ENCODE peak calls at places on chromosome 15, in seven cellular contexts. One of them, this sample, is unnamed.

GRCh38 chr15:27638950-27639349 is 460.2 kb downstream of the OCA2 start:
- DNase-seq in OCI-LY7: no peak
- DNase-seq in A549: no peak
- DNase-seq in choroid plexus epithelial cell: no peak
- DNase-seq in IMR-90: no peak
- DNase-seq in heart left ventricle: no peak
- DNase-seq in right lobe of liver: no peak
- DNase-seq in this sample: no peak

GRCh38 chr15:52180196-52180835 is 10.9 kb downstream of the GNB5 start:
- DNase-seq in OCI-LY7: peak; percentile 71
- DNase-seq in A549: no peak
- DNase-seq in choroid plexus epithelial cell: peak; percentile 18
- DNase-seq in IMR-90: no peak
- DNase-seq in heart left ventricle: no peak
- DNase-seq in right lobe of liver: no peak
- DNase-seq in this sample: peak; percentile 57

GRCh38 chr15:98648654-98649537 is 557 bp downstream of the IGF1R start:
- DNase-seq in OCI-LY7: peak; percentile 71
- DNase-seq in A549: peak; percentile 71
- DNase-seq in choroid plexus epithelial cell: peak; percentile 47
- DNase-seq in IMR-90: peak; percentile 47
- DNase-seq in heart left ventricle: peak; percentile 64
- DNase-seq in right lobe of liver: peak; percentile 67
- DNase-seq in this sample: peak; percentile 74

GRCh38 chr15:78457101-78457500 is 19.1 kb downstream of the IREB2 start:
- DNase-seq in OCI-LY7: no peak
- DNase-seq in A549: peak; percentile 45
- DNase-seq in choroid plexus epithelial cell: peak; percentile 91
- DNase-seq in IMR-90: peak; percentile 69
- DNase-seq in heart left ventricle: no peak
- DNase-seq in right lobe of liver: no peak
- DNase-seq in this sample: no peak

GRCh38 chr15:28899061-28899738 is 13.4 kb downstream of the APBA2 start:
- DNase-seq in OCI-LY7: no peak
- DNase-seq in A549: no peak
- DNase-seq in choroid plexus epithelial cell: no peak
- DNase-seq in IMR-90: no peak
- DNase-seq in heart left ventricle: no peak
- DNase-seq in right lobe of liver: no peak
- DNase-seq in this sample: no peak

GRCh38 chr15:32872606-32873291 is 154.9 kb downstream of the GREM1 start:
- DNase-seq in OCI-LY7: no peak
- DNase-seq in A549: no peak
- DNase-seq in choroid plexus epithelial cell: peak; percentile 79
- DNase-seq in IMR-90: peak; percentile 96
- DNase-seq in heart left ventricle: peak; percentile 21
- DNase-seq in right lobe of liver: no peak
- DNase-seq in this sample: no peak

GRCh38 chr15:95247068-95247984 is 1016.0 kb downstream of the MCTP2 start:
- DNase-seq in OCI-LY7: no peak
- DNase-seq in A549: peak; percentile 96
- DNase-seq in choroid plexus epithelial cell: peak; percentile 94
- DNase-seq in IMR-90: peak; percentile 98
- DNase-seq in heart left ventricle: no peak
- DNase-seq in right lobe of liver: no peak
- DNase-seq in this sample: no peak

GRCh38 chr15:75920079-75920478 is 16.4 kb downstream of the FBXO22 start:
- DNase-seq in OCI-LY7: no peak
- DNase-seq in A549: no peak
- DNase-seq in choroid plexus epithelial cell: peak; percentile 63
- DNase-seq in IMR-90: peak; percentile 23
- DNase-seq in heart left ventricle: no peak
- DNase-seq in right lobe of liver: no peak
- DNase-seq in this sample: no peak

GRCh38 chr15:34721802-34722795 is 32.7 kb downstream of the GJD2 start:
- DNase-seq in OCI-LY7: no peak
- DNase-seq in A549: peak; percentile 59
- DNase-seq in choroid plexus epithelial cell: peak; percentile 31
- DNase-seq in IMR-90: peak; percentile 40
- DNase-seq in heart left ventricle: peak; percentile 65
- DNase-seq in right lobe of liver: peak; percentile 62
- DNase-seq in this sample: peak; percentile 2

GRCh38 chr15:82895983-82896382 is 56.5 kb downstream of the HOMER2 start:
- DNase-seq in OCI-LY7: no peak
- DNase-seq in A549: no peak
- DNase-seq in choroid plexus epithelial cell: no peak
- DNase-seq in IMR-90: no peak
- DNase-seq in heart left ventricle: no peak
- DNase-seq in right lobe of liver: no peak
- DNase-seq in this sample: no peak

GRCh38 chr15:26295331-26295730 is 432.2 kb upstream of the ATP10A start:
- DNase-seq in OCI-LY7: no peak
- DNase-seq in A549: no peak
- DNase-seq in choroid plexus epithelial cell: no peak
- DNase-seq in IMR-90: no peak
- DNase-seq in heart left ventricle: no peak
- DNase-seq in right lobe of liver: no peak
- DNase-seq in this sample: no peak

GRCh38 chr15:75887178-75887577 is 16.5 kb upstream of the FBXO22 start:
- DNase-seq in OCI-LY7: no peak
- DNase-seq in A549: no peak
- DNase-seq in choroid plexus epithelial cell: no peak
- DNase-seq in IMR-90: no peak
- DNase-seq in heart left ventricle: no peak
- DNase-seq in right lobe of liver: no peak
- DNase-seq in this sample: no peak

GRCh38 chr15:40340038-40340739 is 550 bp downstream of the CCDC9B start:
- DNase-seq in OCI-LY7: no peak
- DNase-seq in A549: peak; percentile 13
- DNase-seq in choroid plexus epithelial cell: peak; percentile 61
- DNase-seq in IMR-90: peak; percentile 73
- DNase-seq in heart left ventricle: peak; percentile 93
- DNase-seq in right lobe of liver: no peak
- DNase-seq in this sample: no peak

GRCh38 chr15:62877276-62877857 is 165.2 kb upstream of the TPM1 start:
- DNase-seq in OCI-LY7: no peak
- DNase-seq in A549: no peak
- DNase-seq in choroid plexus epithelial cell: no peak
- DNase-seq in IMR-90: no peak
- DNase-seq in heart left ventricle: no peak
- DNase-seq in right lobe of liver: no peak
- DNase-seq in this sample: no peak

GRCh38 chr15:48463366-48463880 is 132.2 kb downstream of the DUT start:
- DNase-seq in OCI-LY7: no peak
- DNase-seq in A549: peak; percentile 16
- DNase-seq in choroid plexus epithelial cell: no peak
- DNase-seq in IMR-90: no peak
- DNase-seq in heart left ventricle: no peak
- DNase-seq in right lobe of liver: no peak
- DNase-seq in this sample: no peak

GRCh38 chr15:48458876-48459275 is 127.6 kb downstream of the DUT start:
- DNase-seq in OCI-LY7: no peak
- DNase-seq in A549: no peak
- DNase-seq in choroid plexus epithelial cell: no peak
- DNase-seq in IMR-90: peak; percentile 64
- DNase-seq in heart left ventricle: no peak
- DNase-seq in right lobe of liver: no peak
- DNase-seq in this sample: no peak

GRCh38 chr15:48459571-48460461 is 128.6 kb downstream of the DUT start:
- DNase-seq in OCI-LY7: no peak
- DNase-seq in A549: peak; percentile 42
- DNase-seq in choroid plexus epithelial cell: peak; percentile 91
- DNase-seq in IMR-90: peak; percentile 79
- DNase-seq in heart left ventricle: no peak
- DNase-seq in right lobe of liver: no peak
- DNase-seq in this sample: no peak

GRCh38 chr15:48465410-48465809 is 134.2 kb downstream of the DUT start:
- DNase-seq in OCI-LY7: no peak
- DNase-seq in A549: no peak
- DNase-seq in choroid plexus epithelial cell: no peak
- DNase-seq in IMR-90: no peak
- DNase-seq in heart left ventricle: no peak
- DNase-seq in right lobe of liver: no peak
- DNase-seq in this sample: no peak

GRCh38 chr15:48462688-48463087 is 131.5 kb downstream of the DUT start:
- DNase-seq in OCI-LY7: no peak
- DNase-seq in A549: no peak
- DNase-seq in choroid plexus epithelial cell: no peak
- DNase-seq in IMR-90: peak; percentile 80
- DNase-seq in heart left ventricle: no peak
- DNase-seq in right lobe of liver: no peak
- DNase-seq in this sample: no peak
- TF ChIP-seq CTCF in OCI-LY7: no peak
- TF ChIP-seq CTCF in A549: no peak
- TF ChIP-seq CTCF in choroid plexus epithelial cell: no peak
- TF ChIP-seq CTCF in IMR-90: no peak
- TF ChIP-seq CTCF in heart left ventricle: no peak
- TF ChIP-seq CTCF in right lobe of liver: no peak
- TF ChIP-seq CTCF in this sample: no peak

DNA sequence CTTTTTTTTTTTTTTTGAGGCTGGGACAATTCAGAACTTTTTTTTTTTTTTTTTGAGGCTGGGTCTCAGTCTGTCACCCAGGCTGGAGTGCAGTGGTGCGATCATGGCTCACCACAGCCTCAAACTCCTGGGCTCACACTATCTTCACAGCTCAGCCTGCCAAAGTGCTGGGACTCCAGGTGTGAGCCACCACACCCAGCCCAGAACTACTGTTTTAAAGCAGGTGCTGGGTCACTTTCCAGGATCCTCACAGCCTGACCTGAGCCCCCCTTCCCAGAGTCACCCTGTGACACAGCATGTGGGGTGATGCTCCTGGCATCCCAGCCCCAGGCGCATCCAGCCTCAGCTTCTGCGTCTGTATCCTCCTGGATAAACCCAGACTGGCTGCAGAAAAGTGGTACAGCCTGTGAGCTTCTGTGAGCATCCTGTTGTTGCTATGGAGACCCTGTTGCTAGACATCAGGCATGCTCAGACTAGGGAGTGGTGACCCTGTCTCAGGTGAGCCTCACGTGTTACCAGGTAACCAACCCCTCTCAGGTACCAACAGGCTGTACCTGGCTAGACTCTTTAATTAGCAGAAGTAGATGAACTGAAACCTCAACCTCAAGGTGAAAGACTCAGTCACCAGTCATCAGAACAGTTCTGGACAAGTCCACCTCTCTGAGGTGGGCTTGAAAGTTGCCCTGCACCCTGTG is 15.0 kb downstream of the KLF13 start:
- DNase-seq in OCI-LY7: peak; percentile 46
- DNase-seq in A549: no peak
- DNase-seq in choroid plexus epithelial cell: no peak
- DNase-seq in IMR-90: no peak
- DNase-seq in heart left ventricle: no peak
- DNase-seq in right lobe of liver: no peak
- DNase-seq in this sample: no peak
- H3K4me3 ChIP-seq in OCI-LY7: no peak overlapping the region
- H3K4me3 ChIP-seq in A549: no peak overlapping the region
- H3K4me3 ChIP-seq in choroid plexus epithelial cell: no peak overlapping the region
- H3K4me3 ChIP-seq in IMR-90: no peak overlapping the region
- H3K4me3 ChIP-seq in heart left ventricle: no peak overlapping the region
- H3K4me3 ChIP-seq in right lobe of liver: no peak overlapping the region
- H3K4me3 ChIP-seq in this sample: no peak overlapping the region

GRCh38 chr15:68317281-68318007 is 39.9 kb downstream of the FEM1B start:
- DNase-seq in OCI-LY7: no peak
- DNase-seq in A549: no peak
- DNase-seq in choroid plexus epithelial cell: no peak
- DNase-seq in IMR-90: no peak
- DNase-seq in heart left ventricle: no peak
- DNase-seq in right lobe of liver: no peak
- DNase-seq in this sample: no peak

GRCh38 chr15:68315035-68315434 is 37.5 kb downstream of the FEM1B start:
- DNase-seq in OCI-LY7: no peak
- DNase-seq in A549: no peak
- DNase-seq in choroid plexus epithelial cell: no peak
- DNase-seq in IMR-90: no peak
- DNase-seq in heart left ventricle: no peak
- DNase-seq in right lobe of liver: no peak
- DNase-seq in this sample: no peak

GRCh38 chr15:68315495-68316007 is 38.0 kb downstream of the FEM1B start:
- DNase-seq in OCI-LY7: no peak
- DNase-seq in A549: no peak
- DNase-seq in choroid plexus epithelial cell: peak; percentile 68
- DNase-seq in IMR-90: peak; percentile 12
- DNase-seq in heart left ventricle: no peak
- DNase-seq in right lobe of liver: no peak
- DNase-seq in this sample: no peak

GRCh38 chr15:68314563-68314962 is 37.0 kb downstream of the FEM1B start:
- DNase-seq in OCI-LY7: no peak
- DNase-seq in A549: no peak
- DNase-seq in choroid plexus epithelial cell: peak; percentile 86
- DNase-seq in IMR-90: peak; percentile 56
- DNase-seq in heart left ventricle: no peak
- DNase-seq in right lobe of liver: no peak
- DNase-seq in this sample: no peak

GRCh38 chr15:68316061-68316804 is 38.7 kb downstream of the FEM1B start:
- DNase-seq in OCI-LY7: peak; percentile 24
- DNase-seq in A549: peak; percentile 33
- DNase-seq in choroid plexus epithelial cell: peak; percentile 63
- DNase-seq in IMR-90: no peak
- DNase-seq in heart left ventricle: no peak
- DNase-seq in right lobe of liver: no peak
- DNase-seq in this sample: peak; percentile 14
- TF ChIP-seq CTCF in OCI-LY7: peak; percentile 68
- TF ChIP-seq CTCF in A549: peak; percentile 55
- TF ChIP-seq CTCF in choroid plexus epithelial cell: peak; percentile 84
- TF ChIP-seq CTCF in IMR-90: peak; percentile 19
- TF ChIP-seq CTCF in heart left ventricle: no peak
- TF ChIP-seq CTCF in right lobe of liver: peak; percentile 19
- TF ChIP-seq CTCF in this sample: peak; percentile 42

GRCh38 chr15:37112171-37112570 is 11.8 kb upstream of the MEIS2 start:
- DNase-seq in OCI-LY7: no peak
- DNase-seq in A549: no peak
- DNase-seq in choroid plexus epithelial cell: no peak
- DNase-seq in IMR-90: no peak
- DNase-seq in heart left ventricle: no peak
- DNase-seq in right lobe of liver: no peak
- DNase-seq in this sample: no peak

GRCh38 chr15:37109952-37110630 is 9.7 kb upstream of the MEIS2 start:
- DNase-seq in OCI-LY7: no peak
- DNase-seq in A549: no peak
- DNase-seq in choroid plexus epithelial cell: no peak
- DNase-seq in IMR-90: no peak
- DNase-seq in heart left ventricle: peak; percentile 46
- DNase-seq in right lobe of liver: peak; percentile 69
- DNase-seq in this sample: no peak

GRCh38 chr15:37112963-37113362 is 12.6 kb upstream of the MEIS2 start:
- DNase-seq in OCI-LY7: no peak
- DNase-seq in A549: no peak
- DNase-seq in choroid plexus epithelial cell: no peak
- DNase-seq in IMR-90: no peak
- DNase-seq in heart left ventricle: no peak
- DNase-seq in right lobe of liver: no peak
- DNase-seq in this sample: no peak

GRCh38 chr15:37109151-37109912 is 9.0 kb upstream of the MEIS2 start:
- DNase-seq in OCI-LY7: no peak
- DNase-seq in A549: no peak
- DNase-seq in choroid plexus epithelial cell: no peak
- DNase-seq in IMR-90: no peak
- DNase-seq in heart left ventricle: no peak
- DNase-seq in right lobe of liver: no peak
- DNase-seq in this sample: no peak

DNA sequence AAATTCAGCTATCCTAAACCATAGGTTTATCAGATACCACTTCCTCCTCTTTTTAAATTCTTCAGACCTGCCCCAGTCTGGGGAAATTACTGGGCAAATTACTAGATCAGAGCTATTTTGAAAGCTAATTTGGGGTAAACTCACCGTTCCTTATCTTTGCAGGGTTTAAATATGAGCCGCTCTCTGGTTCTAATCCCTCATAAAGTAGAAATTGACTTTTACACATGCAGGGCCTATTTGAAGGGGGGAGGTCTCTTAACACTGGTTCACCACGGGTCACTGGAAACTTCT is 11.0 kb upstream of the MEIS2 start:
- DNase-seq in OCI-LY7: no peak
- DNase-seq in A549: no peak
- DNase-seq in choroid plexus epithelial cell: no peak
- DNase-seq in IMR-90: no peak
- DNase-seq in heart left ventricle: no peak
- DNase-seq in right lobe of liver: no peak
- DNase-seq in this sample: no peak
- H3K4me3 ChIP-seq in OCI-LY7: no peak overlapping the region
- H3K4me3 ChIP-seq in A549: no peak overlapping the region
- H3K4me3 ChIP-seq in choroid plexus epithelial cell: no peak overlapping the region
- H3K4me3 ChIP-seq in IMR-90: no peak overlapping the region
- H3K4me3 ChIP-seq in heart left ventricle: no peak overlapping the region
- H3K4me3 ChIP-seq in right lobe of liver: no peak overlapping the region
- H3K4me3 ChIP-seq in this sample: no peak overlapping the region

This sample was measured in GM12865.